ENCODE peak calls at places on chromosomes 6 and 20, in five cellular contexts. Q is left lung, F is coronary artery, L is left ventricle myocardium superior, P is NCI-H526. Y is an unnamed sample.

GRCh38 chr20:57199656-57200405 is 66.6 kb downstream of the BMP7 start:
- DNase-seq in F (no peak), L (no peak), Q (no peak), P (no peak), Y (no peak)

GRCh38 chr6:71205336-71205956 is 83.2 kb upstream of the OGFRL1 start:
- DNase-seq in Q (no peak), F (no peak), L (no peak), P (no peak), Y (no peak)

GRCh38 chr20:18712116-18712515 is 101.5 kb upstream of the SCP2D1 start:
- DNase-seq in Q (no peak), L (no peak), F (no peak), P (no peak), Y (no peak)

GRCh38 chr6:69390125-69390524 is 406.7 kb downstream of the LMBRD1 start:
- DNase-seq in Q (no peak), L (no peak), F (no peak), P (no peak), Y (no peak)

GRCh38 chr6:6176132-6176531 is 144.3 kb downstream of the F13A1 start:
- DNase-seq in L (no peak), F (no peak), Q (no peak), P (no peak), Y (no peak)

GRCh38 chr6:70312165-70312564 is 9.3 kb upstream of the COL9A1 start:
- DNase-seq in F (no peak), Q (no peak), P (peak), L (no peak), Y (no peak)

GRCh38 chr20:19867074-19867473 is 109.0 kb downstream of the RIN2 start:
- DNase-seq in L (no peak), Q (no peak), P (no peak), F (no peak), Y (no peak)

GRCh38 chr6:154232013-154232920 is 124.3 kb downstream of the IPCEF1 start:
- DNase-seq in P (no peak), F (no peak), Q (no peak), L (no peak), Y (no peak)

GRCh38 chr6:34129753-34130152 is 16.1 kb downstream of the GRM4 start:
- DNase-seq in F (no peak), Q (no peak), L (no peak), P (no peak), Y (no peak)

GRCh38 chr6:89984926-89985743 is 90.9 kb downstream of the GJA10 start:
- DNase-seq in L (peak), P (no peak), F (no peak), Q (no peak), Y (no peak)

GRCh38 chr6:45610832-45611231 is 233.1 kb upstream of the SUPT3H start:
- DNase-seq in L (no peak), F (no peak), P (no peak), Q (no peak), Y (no peak)

GRCh38 chr20:10537850-10538480 is 102.9 kb downstream of the SLX4IP start:
- DNase-seq in Q (no peak), P (no peak), L (no peak), F (no peak), Y (no peak)

GRCh38 chr6:134065706-134066105 is 13.3 kb upstream of the SLC2A12 start:
- DNase-seq in Q (no peak), L (no peak), P (no peak), F (no peak), Y (no peak)

GRCh38 chr20:39338977-39339376 is 376.8 kb downstream of the DHX35 start:
- DNase-seq in F (no peak), Q (no peak), L (peak), P (no peak), Y (no peak)

GRCh38 chr6:112244428-112244827 is 9.9 kb downstream of the LAMA4 start:
- DNase-seq in P (no peak), L (no peak), Q (no peak), F (no peak), Y (no peak)

GRCh38 chr6:56424542-56425083 is 177.2 kb upstream of the COL21A1 start:
- DNase-seq in P (no peak), Q (no peak), F (no peak), L (no peak), Y (no peak)

GRCh38 chr6:39167866-39168625 is 53.1 kb upstream of the SAYSD1 start:
- DNase-seq in Q (no peak), L (no peak), F (no peak), P (no peak), Y (no peak)

GRCh38 chr6:44096615-44097014 is 30.6 kb downstream of the MRPL14 start:
- DNase-seq in F (no peak), L (peak), P (no peak), Q (peak), Y (no peak)

GRCh38 chr6:158460602-158461092 is 99.2 kb upstream of the TMEM181 start:
- DNase-seq in Q (no peak), F (no peak), P (no peak), L (no peak), Y (no peak)

GRCh38 chr20:346640-347316 is at the start of gene NRSN2:
- DNase-seq in F (no peak), Q (peak), P (peak), L (peak), Y (peak)

GRCh38 chr6:37705239-37706051 is 7.8 kb upstream of the MDGA1 start:
- DNase-seq in L (peak), P (peak), F (no peak), Q (peak), Y (peak)

Y was measured in osteocyte.